ENCODE peak calls at places on chromosome 7, in four cellular contexts. One of them, this sample, is unnamed.

GRCh38 chr7:28093617-28094232 is 86.9 kb downstream of the JAZF1 start:
- DNase-seq in lower lobe of right lung: peak
- DNase-seq in neural progenitor cell: peak
- DNase-seq in activated naive CD4-positive, alpha-beta T cell treated with anti-CD3 and anti-CD28 coated beads, Interleukin-2, amount 10 ng/mL, durations not matched to agents 7 days and 5 days: peak
- DNase-seq in this sample: peak

GRCh38 chr7:108067844-108068243 is 62.3 kb downstream of the LAMB4 start:
- DNase-seq in lower lobe of right lung: no peak
- DNase-seq in neural progenitor cell: no peak
- DNase-seq in activated naive CD4-positive, alpha-beta T cell treated with anti-CD3 and anti-CD28 coated beads, Interleukin-2, amount 10 ng/mL, durations not matched to agents 7 days and 5 days: no peak
- DNase-seq in this sample: no peak

GRCh38 chr7:126699707-126700106 is 553.0 kb downstream of the GRM8 start:
- DNase-seq in lower lobe of right lung: no peak
- DNase-seq in neural progenitor cell: no peak
- DNase-seq in activated naive CD4-positive, alpha-beta T cell treated with anti-CD3 and anti-CD28 coated beads, Interleukin-2, amount 10 ng/mL, durations not matched to agents 7 days and 5 days: no peak
- DNase-seq in this sample: no peak

GRCh38 chr7:128793184-128793552 is 1.4 kb downstream of the CCDC136 start:
- DNase-seq in lower lobe of right lung: no peak
- DNase-seq in neural progenitor cell: no peak
- DNase-seq in activated naive CD4-positive, alpha-beta T cell treated with anti-CD3 and anti-CD28 coated beads, Interleukin-2, amount 10 ng/mL, durations not matched to agents 7 days and 5 days: no peak
- DNase-seq in this sample: no peak

GRCh38 chr7:70712942-70713341 is 419.0 kb upstream of the GALNT17 start:
- DNase-seq in lower lobe of right lung: no peak
- DNase-seq in neural progenitor cell: no peak
- DNase-seq in activated naive CD4-positive, alpha-beta T cell treated with anti-CD3 and anti-CD28 coated beads, Interleukin-2, amount 10 ng/mL, durations not matched to agents 7 days and 5 days: no peak
- DNase-seq in this sample: no peak

GRCh38 chr7:43295429-43295828 is 183.0 kb downstream of the HECW1 start:
- DNase-seq in lower lobe of right lung: no peak
- DNase-seq in neural progenitor cell: no peak
- DNase-seq in activated naive CD4-positive, alpha-beta T cell treated with anti-CD3 and anti-CD28 coated beads, Interleukin-2, amount 10 ng/mL, durations not matched to agents 7 days and 5 days: no peak
- DNase-seq in this sample: no peak

GRCh38 chr7:156147771-156148504 is 335.7 kb upstream of the SHH start:
- DNase-seq in lower lobe of right lung: no peak
- DNase-seq in neural progenitor cell: no peak
- DNase-seq in activated naive CD4-positive, alpha-beta T cell treated with anti-CD3 and anti-CD28 coated beads, Interleukin-2, amount 10 ng/mL, durations not matched to agents 7 days and 5 days: no peak
- DNase-seq in this sample: no peak

GRCh38 chr7:117277576-117277975 is 45.3 kb downstream of the WNT2 start:
- DNase-seq in lower lobe of right lung: no peak
- DNase-seq in neural progenitor cell: no peak
- DNase-seq in activated naive CD4-positive, alpha-beta T cell treated with anti-CD3 and anti-CD28 coated beads, Interleukin-2, amount 10 ng/mL, durations not matched to agents 7 days and 5 days: no peak
- DNase-seq in this sample: no peak

GRCh38 chr7:139771001-139771956 is 6.5 kb downstream of the HIPK2 start:
- DNase-seq in lower lobe of right lung: no peak
- DNase-seq in neural progenitor cell: no peak
- DNase-seq in activated naive CD4-positive, alpha-beta T cell treated with anti-CD3 and anti-CD28 coated beads, Interleukin-2, amount 10 ng/mL, durations not matched to agents 7 days and 5 days: no peak
- DNase-seq in this sample: no peak

GRCh38 chr7:13639416-13639815 is 350.1 kb downstream of the ETV1 start:
- DNase-seq in lower lobe of right lung: no peak
- DNase-seq in neural progenitor cell: no peak
- DNase-seq in activated naive CD4-positive, alpha-beta T cell treated with anti-CD3 and anti-CD28 coated beads, Interleukin-2, amount 10 ng/mL, durations not matched to agents 7 days and 5 days: no peak
- DNase-seq in this sample: no peak

GRCh38 chr7:51175992-51176388 is 140.6 kb downstream of the COBL start:
- DNase-seq in lower lobe of right lung: no peak
- DNase-seq in neural progenitor cell: no peak
- DNase-seq in activated naive CD4-positive, alpha-beta T cell treated with anti-CD3 and anti-CD28 coated beads, Interleukin-2, amount 10 ng/mL, durations not matched to agents 7 days and 5 days: no peak
- DNase-seq in this sample: no peak

GRCh38 chr7:76383089-76383944 is 24.5 kb upstream of the YWHAG start:
- DNase-seq in lower lobe of right lung: no peak
- DNase-seq in neural progenitor cell: peak
- DNase-seq in activated naive CD4-positive, alpha-beta T cell treated with anti-CD3 and anti-CD28 coated beads, Interleukin-2, amount 10 ng/mL, durations not matched to agents 7 days and 5 days: no peak
- DNase-seq in this sample: peak

GRCh38 chr7:2219136-2219535 is 13.6 kb downstream of the MAD1L1 start:
- DNase-seq in lower lobe of right lung: no peak
- DNase-seq in neural progenitor cell: no peak
- DNase-seq in activated naive CD4-positive, alpha-beta T cell treated with anti-CD3 and anti-CD28 coated beads, Interleukin-2, amount 10 ng/mL, durations not matched to agents 7 days and 5 days: no peak
- DNase-seq in this sample: peak

GRCh38 chr7:156927571-156928405 is 21.7 kb upstream of the NOM1 start:
- DNase-seq in lower lobe of right lung: no peak
- DNase-seq in neural progenitor cell: no peak
- DNase-seq in activated naive CD4-positive, alpha-beta T cell treated with anti-CD3 and anti-CD28 coated beads, Interleukin-2, amount 10 ng/mL, durations not matched to agents 7 days and 5 days: peak
- DNase-seq in this sample: no peak

GRCh38 chr7:17130281-17131059 is 168.0 kb upstream of the AHR start:
- DNase-seq in lower lobe of right lung: no peak
- DNase-seq in neural progenitor cell: peak
- DNase-seq in activated naive CD4-positive, alpha-beta T cell treated with anti-CD3 and anti-CD28 coated beads, Interleukin-2, amount 10 ng/mL, durations not matched to agents 7 days and 5 days: no peak
- DNase-seq in this sample: no peak

GRCh38 chr7:46583606-46584005 is 662.5 kb upstream of the IGFBP3 start:
- DNase-seq in lower lobe of right lung: no peak
- DNase-seq in neural progenitor cell: no peak
- DNase-seq in activated naive CD4-positive, alpha-beta T cell treated with anti-CD3 and anti-CD28 coated beads, Interleukin-2, amount 10 ng/mL, durations not matched to agents 7 days and 5 days: no peak
- DNase-seq in this sample: no peak

GRCh38 chr7:11650504-11650903 is 181.5 kb downstream of the THSD7A start:
- DNase-seq in lower lobe of right lung: no peak
- DNase-seq in neural progenitor cell: no peak
- DNase-seq in activated naive CD4-positive, alpha-beta T cell treated with anti-CD3 and anti-CD28 coated beads, Interleukin-2, amount 10 ng/mL, durations not matched to agents 7 days and 5 days: no peak
- DNase-seq in this sample: no peak

GRCh38 chr7:137527634-137528033 is 184.1 kb upstream of the PTN start:
- DNase-seq in lower lobe of right lung: no peak
- DNase-seq in neural progenitor cell: no peak
- DNase-seq in activated naive CD4-positive, alpha-beta T cell treated with anti-CD3 and anti-CD28 coated beads, Interleukin-2, amount 10 ng/mL, durations not matched to agents 7 days and 5 days: no peak
- DNase-seq in this sample: no peak

GRCh38 chr7:121062684-121063279 is 74.3 kb downstream of the CPED1 start:
- DNase-seq in lower lobe of right lung: no peak
- DNase-seq in neural progenitor cell: no peak
- DNase-seq in activated naive CD4-positive, alpha-beta T cell treated with anti-CD3 and anti-CD28 coated beads, Interleukin-2, amount 10 ng/mL, durations not matched to agents 7 days and 5 days: no peak
- DNase-seq in this sample: no peak

GRCh38 chr7:118877187-118877586 is 652.7 kb downstream of the ANKRD7 start:
- DNase-seq in lower lobe of right lung: no peak
- DNase-seq in neural progenitor cell: no peak
- DNase-seq in activated naive CD4-positive, alpha-beta T cell treated with anti-CD3 and anti-CD28 coated beads, Interleukin-2, amount 10 ng/mL, durations not matched to agents 7 days and 5 days: no peak
- DNase-seq in this sample: no peak

GRCh38 chr7:76020031-76020714 is 25.8 kb upstream of the TMEM120A start:
- DNase-seq in lower lobe of right lung: peak
- DNase-seq in neural progenitor cell: peak
- DNase-seq in activated naive CD4-positive, alpha-beta T cell treated with anti-CD3 and anti-CD28 coated beads, Interleukin-2, amount 10 ng/mL, durations not matched to agents 7 days and 5 days: peak
- DNase-seq in this sample: peak

GRCh38 chr7:87328281-87328680 is 17.2 kb upstream of the CROT start:
- DNase-seq in lower lobe of right lung: no peak
- DNase-seq in neural progenitor cell: peak
- DNase-seq in activated naive CD4-positive, alpha-beta T cell treated with anti-CD3 and anti-CD28 coated beads, Interleukin-2, amount 10 ng/mL, durations not matched to agents 7 days and 5 days: no peak
- DNase-seq in this sample: no peak

GRCh38 chr7:32039000-32039756 is 31.0 kb downstream of the PDE1C start:
- DNase-seq in lower lobe of right lung: no peak
- DNase-seq in neural progenitor cell: peak
- DNase-seq in activated naive CD4-positive, alpha-beta T cell treated with anti-CD3 and anti-CD28 coated beads, Interleukin-2, amount 10 ng/mL, durations not matched to agents 7 days and 5 days: no peak
- DNase-seq in this sample: no peak

GRCh38 chr7:74059681-74060588 is 23.7 kb upstream of the LIMK1 start:
- DNase-seq in lower lobe of right lung: peak
- DNase-seq in neural progenitor cell: no peak
- DNase-seq in activated naive CD4-positive, alpha-beta T cell treated with anti-CD3 and anti-CD28 coated beads, Interleukin-2, amount 10 ng/mL, durations not matched to agents 7 days and 5 days: no peak
- DNase-seq in this sample: peak

GRCh38 chr7:4722960-4723359 is 40.9 kb downstream of the FOXK1 start:
- DNase-seq in lower lobe of right lung: no peak
- DNase-seq in neural progenitor cell: no peak
- DNase-seq in activated naive CD4-positive, alpha-beta T cell treated with anti-CD3 and anti-CD28 coated beads, Interleukin-2, amount 10 ng/mL, durations not matched to agents 7 days and 5 days: no peak
- DNase-seq in this sample: no peak

GRCh38 chr7:152463714-152464311 is 28.0 kb upstream of the KMT2C start:
- DNase-seq in lower lobe of right lung: peak
- DNase-seq in neural progenitor cell: peak
- DNase-seq in activated naive CD4-positive, alpha-beta T cell treated with anti-CD3 and anti-CD28 coated beads, Interleukin-2, amount 10 ng/mL, durations not matched to agents 7 days and 5 days: peak
- DNase-seq in this sample: peak

GRCh38 chr7:75967055-75967454 is 27.3 kb downstream of the TMEM120A start:
- DNase-seq in lower lobe of right lung: no peak
- DNase-seq in neural progenitor cell: no peak
- DNase-seq in activated naive CD4-positive, alpha-beta T cell treated with anti-CD3 and anti-CD28 coated beads, Interleukin-2, amount 10 ng/mL, durations not matched to agents 7 days and 5 days: no peak
- DNase-seq in this sample: no peak

GRCh38 chr7:151426906-151427704 is 12.8 kb downstream of the CRYGN start:
- DNase-seq in lower lobe of right lung: no peak
- DNase-seq in neural progenitor cell: no peak
- DNase-seq in activated naive CD4-positive, alpha-beta T cell treated with anti-CD3 and anti-CD28 coated beads, Interleukin-2, amount 10 ng/mL, durations not matched to agents 7 days and 5 days: no peak
- DNase-seq in this sample: peak

GRCh38 chr7:12884856-12885440 is 197.5 kb downstream of the ARL4A start:
- DNase-seq in lower lobe of right lung: no peak
- DNase-seq in neural progenitor cell: no peak
- DNase-seq in activated naive CD4-positive, alpha-beta T cell treated with anti-CD3 and anti-CD28 coated beads, Interleukin-2, amount 10 ng/mL, durations not matched to agents 7 days and 5 days: no peak
- DNase-seq in this sample: no peak